ENCODE peak calls at places on chromosomes 13 and 19, in ten cellular contexts. One of them, this sample, is unnamed.

GRCh38 chr19:11693505-11694499 is 44.9 kb downstream of the ZNF823 start:
- DNase-seq in glutamatergic neuron: no peak
- DNase-seq in AG10803: peak; percentile 93
- DNase-seq in HEK293T: peak; percentile 19
- DNase-seq in foreskin fibroblast: peak; percentile 95
- DNase-seq in GOT3: no peak
- DNase-seq in Ammon's horn: no peak
- DNase-seq in caudate nucleus: no peak
- DNase-seq in uterus: no peak
- DNase-seq in aorta: no peak
- DNase-seq in this sample: peak; percentile 59

GRCh38 chr13:103164239-103164638 is 98.0 kb upstream of the SLC10A2 start:
- DNase-seq in glutamatergic neuron: no peak
- DNase-seq in AG10803: no peak
- DNase-seq in HEK293T: no peak
- DNase-seq in foreskin fibroblast: no peak
- DNase-seq in GOT3: no peak
- DNase-seq in Ammon's horn: no peak
- DNase-seq in caudate nucleus: no peak
- DNase-seq in uterus: no peak
- DNase-seq in aorta: no peak
- DNase-seq in this sample: no peak

GRCh38 chr19:34479396-34479795 is 2.2 kb upstream of the WTIP start:
- DNase-seq in glutamatergic neuron: no peak
- DNase-seq in AG10803: no peak
- DNase-seq in HEK293T: no peak
- DNase-seq in foreskin fibroblast: no peak
- DNase-seq in GOT3: no peak
- DNase-seq in Ammon's horn: no peak
- DNase-seq in caudate nucleus: no peak
- DNase-seq in uterus: no peak
- DNase-seq in aorta: no peak
- DNase-seq in this sample: no peak

GRCh38 chr19:49840736-49841249 is 10.2 kb upstream of the PTOV1 start:
- DNase-seq in glutamatergic neuron: no peak
- DNase-seq in AG10803: no peak
- DNase-seq in HEK293T: no peak
- DNase-seq in foreskin fibroblast: no peak
- DNase-seq in GOT3: no peak
- DNase-seq in Ammon's horn: no peak
- DNase-seq in caudate nucleus: no peak
- DNase-seq in uterus: no peak
- DNase-seq in aorta: no peak
- DNase-seq in this sample: no peak

GRCh38 chr19:23071087-23071511 is 45.7 kb upstream of the ZNF730 start:
- DNase-seq in glutamatergic neuron: peak; percentile 46
- DNase-seq in AG10803: no peak
- DNase-seq in HEK293T: no peak
- DNase-seq in foreskin fibroblast: peak; percentile 67
- DNase-seq in GOT3: no peak
- DNase-seq in Ammon's horn: peak; percentile 4
- DNase-seq in caudate nucleus: no peak
- DNase-seq in uterus: no peak
- DNase-seq in aorta: peak; percentile 57
- DNase-seq in this sample: peak; percentile 18

GRCh38 chr19:35041548-35042055 is at the start of gene HPN:
- DNase-seq in glutamatergic neuron: no peak
- DNase-seq in AG10803: no peak
- DNase-seq in HEK293T: no peak
- DNase-seq in foreskin fibroblast: no peak
- DNase-seq in GOT3: no peak
- DNase-seq in Ammon's horn: no peak
- DNase-seq in caudate nucleus: no peak
- DNase-seq in uterus: no peak
- DNase-seq in aorta: no peak
- DNase-seq in this sample: no peak

GRCh38 chr19:2040647-2041435 is 10.2 kb downstream of the MKNK2 start:
- DNase-seq in glutamatergic neuron: peak; percentile 20
- DNase-seq in AG10803: no peak
- DNase-seq in HEK293T: no peak
- DNase-seq in foreskin fibroblast: no peak
- DNase-seq in GOT3: no peak
- DNase-seq in Ammon's horn: no peak
- DNase-seq in caudate nucleus: no peak
- DNase-seq in uterus: no peak
- DNase-seq in aorta: peak; percentile 50
- DNase-seq in this sample: no peak

GRCh38 chr19:1651548-1652394 is 644 bp downstream of the TCF3 start:
- DNase-seq in glutamatergic neuron: peak; percentile 48
- DNase-seq in AG10803: peak; percentile 46
- DNase-seq in HEK293T: peak; percentile 28
- DNase-seq in foreskin fibroblast: peak; percentile 77
- DNase-seq in GOT3: no peak
- DNase-seq in Ammon's horn: no peak
- DNase-seq in caudate nucleus: no peak
- DNase-seq in uterus: peak; percentile 39
- DNase-seq in aorta: peak; percentile 67
- DNase-seq in this sample: peak; percentile 80

GRCh38 chr13:89726690-89727435 is 1620.6 kb upstream of the MIR17HG start:
- DNase-seq in glutamatergic neuron: no peak
- DNase-seq in AG10803: no peak
- DNase-seq in HEK293T: no peak
- DNase-seq in foreskin fibroblast: peak; percentile 9
- DNase-seq in GOT3: no peak
- DNase-seq in Ammon's horn: no peak
- DNase-seq in caudate nucleus: no peak
- DNase-seq in uterus: no peak
- DNase-seq in aorta: no peak
- DNase-seq in this sample: no peak

GRCh38 chr13:73412933-73413332 is 354.1 kb downstream of the KLF5 start:
- DNase-seq in glutamatergic neuron: no peak
- DNase-seq in AG10803: no peak
- DNase-seq in HEK293T: no peak
- DNase-seq in foreskin fibroblast: no peak
- DNase-seq in GOT3: no peak
- DNase-seq in Ammon's horn: no peak
- DNase-seq in caudate nucleus: no peak
- DNase-seq in uterus: no peak
- DNase-seq in aorta: no peak
- DNase-seq in this sample: no peak

GRCh38 chr19:14432817-14433453 is at the start of gene PKN1:
- DNase-seq in glutamatergic neuron: peak; percentile 81
- DNase-seq in AG10803: peak; percentile 35
- DNase-seq in HEK293T: peak; percentile 82
- DNase-seq in foreskin fibroblast: peak; percentile 81
- DNase-seq in GOT3: no peak
- DNase-seq in Ammon's horn: peak; percentile 46
- DNase-seq in caudate nucleus: no peak
- DNase-seq in uterus: peak; percentile 48
- DNase-seq in aorta: no peak
- DNase-seq in this sample: peak; percentile 96

GRCh38 chr13:23695711-23696512 is 125.7 kb downstream of the TNFRSF19 start:
- DNase-seq in glutamatergic neuron: peak; percentile 48
- DNase-seq in AG10803: no peak
- DNase-seq in HEK293T: no peak
- DNase-seq in foreskin fibroblast: no peak
- DNase-seq in GOT3: no peak
- DNase-seq in Ammon's horn: no peak
- DNase-seq in caudate nucleus: no peak
- DNase-seq in uterus: no peak
- DNase-seq in aorta: peak; percentile 63
- DNase-seq in this sample: no peak

GRCh38 chr13:42593719-42594012 is 19.7 kb downstream of the TNFSF11 start:
- DNase-seq in glutamatergic neuron: no peak
- DNase-seq in AG10803: no peak
- DNase-seq in HEK293T: no peak
- DNase-seq in foreskin fibroblast: no peak
- DNase-seq in GOT3: no peak
- DNase-seq in Ammon's horn: no peak
- DNase-seq in caudate nucleus: no peak
- DNase-seq in uterus: no peak
- DNase-seq in aorta: no peak
- DNase-seq in this sample: no peak

GRCh38 chr13:60328073-60328472 is 68.9 kb upstream of the TDRD3 start:
- DNase-seq in glutamatergic neuron: no peak
- DNase-seq in AG10803: no peak
- DNase-seq in HEK293T: no peak
- DNase-seq in foreskin fibroblast: no peak
- DNase-seq in GOT3: no peak
- DNase-seq in Ammon's horn: no peak
- DNase-seq in caudate nucleus: no peak
- DNase-seq in uterus: no peak
- DNase-seq in aorta: no peak
- DNase-seq in this sample: no peak

GRCh38 chr19:55541091-55541490 is 4.2 kb upstream of the SBK2 start:
- DNase-seq in glutamatergic neuron: no peak
- DNase-seq in AG10803: no peak
- DNase-seq in HEK293T: no peak
- DNase-seq in foreskin fibroblast: no peak
- DNase-seq in GOT3: no peak
- DNase-seq in Ammon's horn: no peak
- DNase-seq in caudate nucleus: no peak
- DNase-seq in uterus: no peak
- DNase-seq in aorta: no peak
- DNase-seq in this sample: no peak

GRCh38 chr13:76225815-76226489 is 589.8 kb downstream of the LMO7 start:
- DNase-seq in glutamatergic neuron: no peak
- DNase-seq in AG10803: peak; percentile 3
- DNase-seq in HEK293T: no peak
- DNase-seq in foreskin fibroblast: peak; percentile 84
- DNase-seq in GOT3: no peak
- DNase-seq in Ammon's horn: no peak
- DNase-seq in caudate nucleus: no peak
- DNase-seq in uterus: no peak
- DNase-seq in aorta: peak; percentile 44
- DNase-seq in this sample: no peak

GRCh38 chr19:1261512-1261862 is 7.6 kb upstream of the CIRBP start:
- DNase-seq in glutamatergic neuron: no peak
- DNase-seq in AG10803: no peak
- DNase-seq in HEK293T: no peak
- DNase-seq in foreskin fibroblast: peak; percentile 44
- DNase-seq in GOT3: no peak
- DNase-seq in Ammon's horn: no peak
- DNase-seq in caudate nucleus: no peak
- DNase-seq in uterus: no peak
- DNase-seq in aorta: no peak
- DNase-seq in this sample: no peak

GRCh38 chr13:40126301-40127085 is 471.0 kb downstream of the COG6 start:
- DNase-seq in glutamatergic neuron: no peak
- DNase-seq in AG10803: no peak
- DNase-seq in HEK293T: no peak
- DNase-seq in foreskin fibroblast: no peak
- DNase-seq in GOT3: no peak
- DNase-seq in Ammon's horn: no peak
- DNase-seq in caudate nucleus: no peak
- DNase-seq in uterus: no peak
- DNase-seq in aorta: no peak
- DNase-seq in this sample: no peak

This sample was measured in D341Med.